ENCODE peak calls at places on chromosomes 11 and 22, in eight cellular contexts. R is GM23248, I is esophagus muscularis mucosa, D is cardiac muscle cell, N is A549, A is tibial artery, J is neuronal stem cell, Q is GM23338. S is an unnamed sample.

GRCh38 chr11:6531267-6531752 is 34.2 kb downstream of the DNHD1 start:
- DNase-seq in Q (peak), J (peak), N (peak), I (no peak), D (peak), R (peak), A (no peak), S (no peak)

GRCh38 chr11:107688322-107688918 is 23.4 kb downstream of the SLN start:
- DNase-seq in I (no peak), R (no peak), N (no peak), Q (no peak), A (no peak), J (no peak), D (peak), S (no peak)

GRCh38 chr22:31829505-31829904 is 75.7 kb downstream of the DEPDC5 start:
- DNase-seq in N (peak), A (no peak), J (no peak), D (peak), R (peak), I (no peak), Q (no peak), S (no peak)

GRCh38 chr22:31790240-31790639 is 36.4 kb downstream of the DEPDC5 start:
- DNase-seq in R (no peak), J (no peak), N (no peak), Q (no peak), D (no peak), A (no peak), I (no peak), S (no peak)

GRCh38 chr11:12285811-12286222 is 91.6 kb upstream of the PARVA start:
- DNase-seq in I (no peak), D (peak), R (no peak), Q (no peak), J (no peak), N (no peak), A (no peak), S (peak)

GRCh38 chr22:24200616-24201212 is 19.4 kb downstream of the SUSD2 start:
- DNase-seq in A (no peak), R (peak), Q (no peak), I (no peak), D (peak), J (no peak), N (peak), S (no peak)

GRCh38 chr11:118961189-118961588 is 5.1 kb downstream of the UPK2 start:
- DNase-seq in R (no peak), Q (no peak), I (no peak), J (no peak), N (no peak), A (no peak), D (no peak), S (no peak)

GRCh38 chr11:57638811-57639320 is 10.8 kb downstream of the YPEL4 start:
- DNase-seq in A (no peak), J (peak), N (no peak), D (no peak), I (no peak), R (peak), Q (no peak), S (no peak)

GRCh38 chr11:117387992-117388765 is 60.5 kb downstream of the CEP164 start:
- DNase-seq in N (no peak), Q (no peak), A (peak), J (no peak), I (no peak), R (peak), D (peak), S (no peak)

GRCh38 chr22:24189249-24190158 is 8.2 kb downstream of the SUSD2 start:
- DNase-seq in D (peak), I (no peak), Q (peak), R (peak), J (peak), A (peak), N (peak), S (peak)

GRCh38 chr22:37187552-37187890 is 526 bp downstream of the C1QTNF6 start:
- DNase-seq in A (no peak), R (peak), N (no peak), D (peak), Q (no peak), I (no peak), J (no peak), S (no peak)

GRCh38 chr11:4054643-4055042 is 40.0 kb upstream of the RRM1 start:
- DNase-seq in J (no peak), N (no peak), D (no peak), I (no peak), Q (no peak), R (no peak), A (no peak), S (no peak)

GRCh38 chr11:64120951-64121569 is 44.9 kb downstream of the MACROD1 start:
- DNase-seq in D (peak), Q (no peak), N (no peak), R (peak), I (no peak), A (no peak), J (no peak), S (no peak)

GRCh38 chr11:78798567-78799170 is 224.0 kb upstream of the NARS2 start:
- DNase-seq in D (peak), N (peak), J (peak), A (peak), R (peak), I (peak), Q (peak), S (peak)

GRCh38 chr11:65771589-65772112 is 9.1 kb downstream of the AP5B1 start:
- DNase-seq in J (no peak), A (no peak), D (no peak), R (no peak), I (peak), Q (no peak), N (no peak), S (no peak)

GRCh38 chr22:31579835-31580242 is 82.2 kb downstream of the PISD start:
- DNase-seq in A (no peak), Q (no peak), D (no peak), J (no peak), R (no peak), N (no peak), I (no peak), S (no peak)

GRCh38 chr11:24496728-24497396 is at the start of gene LUZP2:
- DNase-seq in A (peak), R (peak), Q (peak), J (peak), D (peak), I (no peak), N (no peak), S (peak)

GRCh38 chr22:35601743-35602633 is 15.1 kb downstream of the MB start:
- DNase-seq in A (no peak), R (peak), D (peak), I (no peak), Q (no peak), J (no peak), N (no peak), S (no peak)

GRCh38 chr11:66844496-66845142 is 1.4 kb downstream of the RCE1 start:
- DNase-seq in D (no peak), J (no peak), I (no peak), N (no peak), R (no peak), A (no peak), Q (no peak), S (peak)

GRCh38 chr22:46984751-46985506 is 222.5 kb downstream of the TBC1D22A start:
- DNase-seq in Q (no peak), D (peak), A (no peak), N (no peak), J (no peak), I (no peak), R (peak), S (peak)

GRCh38 chr11:130094614-130095013 is 24.9 kb downstream of the APLP2 start:
- DNase-seq in N (no peak), J (no peak), R (no peak), I (no peak), D (no peak), Q (no peak), A (no peak), S (no peak)

GRCh38 chr22:19892249-19892879 is 37.7 kb upstream of the GNB1L start:
- DNase-seq in D (peak), N (no peak), I (no peak), A (no peak), J (no peak), R (no peak), Q (no peak), S (no peak)

GRCh38 chr11:45725121-45725520 is 59.7 kb upstream of the CHST1 start:
- DNase-seq in A (no peak), J (no peak), N (no peak), I (no peak), Q (no peak), D (no peak), R (no peak), S (no peak)

GRCh38 chr22:50267591-50268390 is 2.4 kb downstream of the MAPK11 start:
- DNase-seq in D (peak), R (peak), J (no peak), N (no peak), Q (peak), A (peak), I (no peak), S (no peak)

GRCh38 chr22:22871536-22872278 is 15.9 kb upstream of the IGLL5 start:
- DNase-seq in I (no peak), Q (no peak), D (no peak), N (no peak), A (no peak), R (no peak), J (no peak), S (no peak)

GRCh38 chr11:66855574-66856495 is 1.0 kb upstream of the LRFN4 start:
- DNase-seq in Q (peak), I (peak), N (peak), R (peak), D (peak), A (peak), J (peak), S (peak)

GRCh38 chr11:42410251-42410956 is 901.4 kb upstream of the API5 start:
- DNase-seq in D (no peak), R (no peak), N (no peak), Q (no peak), A (no peak), I (no peak), J (no peak), S (no peak)

GRCh38 chr22:37445501-37445900 is 18.2 kb upstream of the ELFN2 start:
- DNase-seq in N (no peak), Q (no peak), R (no peak), A (no peak), J (no peak), I (no peak), D (no peak), S (no peak)

GRCh38 chr11:102704841-102705240 is 728 bp downstream of the MMP27 start:
- DNase-seq in Q (no peak), N (no peak), A (no peak), J (no peak), R (peak), I (no peak), D (no peak), S (no peak)

GRCh38 chr11:7251836-7252682 is at the start of gene SYT9:
- DNase-seq in I (no peak), J (peak), R (peak), N (peak), A (peak), Q (peak), D (peak), S (peak)

GRCh38 chr11:17439316-17439782 is 37.3 kb downstream of the ABCC8 start:
- DNase-seq in A (no peak), J (no peak), R (no peak), N (peak), D (no peak), I (no peak), Q (peak), S (no peak)

GRCh38 chr11:69863544-69864200 is 44.5 kb upstream of the FGF3 start:
- DNase-seq in Q (no peak), A (peak), N (no peak), D (no peak), R (no peak), I (no peak), J (no peak), S (peak)

DNA sequence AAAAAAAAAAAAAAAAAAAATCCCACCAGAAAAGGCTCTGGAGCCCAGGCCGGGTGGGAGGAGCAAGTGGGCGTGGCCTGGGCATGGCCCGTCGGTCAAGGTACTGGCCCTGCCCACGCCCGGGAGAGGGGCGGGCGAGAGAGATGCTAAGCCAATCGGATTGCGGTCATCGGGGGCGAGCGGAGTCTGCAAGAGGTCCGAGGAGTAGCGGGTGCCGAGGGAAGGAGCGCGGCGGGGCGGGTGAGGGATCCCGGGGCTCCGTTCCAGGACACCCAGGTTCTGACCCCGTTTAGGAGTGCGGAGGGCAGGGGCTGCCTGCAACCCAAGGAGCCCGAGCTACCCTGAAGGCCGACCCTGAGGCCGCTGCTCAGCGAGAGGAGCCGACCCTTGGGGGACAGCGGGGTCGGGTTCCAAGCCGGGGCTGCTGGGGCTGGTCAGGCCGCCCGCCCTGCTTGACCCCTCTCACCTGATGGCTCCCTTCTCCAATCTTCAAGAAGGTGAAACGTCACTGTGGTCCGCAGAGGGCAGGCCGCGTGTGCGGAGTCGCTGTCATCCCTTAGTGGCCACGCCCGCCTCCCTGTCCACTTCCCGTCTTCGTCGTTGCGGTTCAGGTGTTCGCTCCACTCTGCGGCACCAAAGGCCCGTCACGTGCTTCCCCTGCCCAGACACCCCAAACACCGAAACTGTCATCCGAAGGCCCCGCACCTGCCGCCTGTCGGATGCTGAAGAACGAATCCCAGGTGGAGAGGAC is 11.1 kb upstream of the TAB1 start:
- DNase-seq in N (peak), I (peak), R (peak), J (peak), Q (peak), A (peak), D (peak), S (peak)
- H3K4me3 ChIP-seq in N (no peak), I (peak), R (peak), J (peak), Q (peak), A (peak), D (peak), S (peak)

DNA sequence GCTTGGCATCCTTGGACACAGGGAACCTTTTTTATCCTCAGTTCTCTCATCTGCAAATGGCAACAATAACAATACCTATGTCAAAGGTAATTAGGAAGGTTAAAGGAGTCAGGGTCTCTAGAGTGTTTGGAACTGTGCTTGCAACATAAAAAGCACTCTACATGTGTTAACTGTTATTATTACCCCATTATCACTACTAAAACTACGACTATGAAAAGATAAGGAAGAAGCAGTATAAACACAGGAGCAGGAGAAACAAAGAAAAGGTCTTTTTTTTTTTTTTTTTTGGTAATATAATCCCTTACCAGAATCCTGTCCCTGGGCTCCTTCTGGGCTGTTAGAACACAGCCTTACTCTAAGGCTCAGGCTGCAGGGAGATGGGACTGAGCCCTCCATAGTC is 348.2 kb downstream of the CADM1 start:
- DNase-seq in D (no peak), Q (no peak), J (no peak), I (no peak), R (no peak), N (no peak), A (no peak), S (no peak)
- H3K27ac ChIP-seq in D (no peak), Q (no peak), J (no peak), I (no peak), R (no peak), N (no peak), A (no peak), S (no peak)

DNA sequence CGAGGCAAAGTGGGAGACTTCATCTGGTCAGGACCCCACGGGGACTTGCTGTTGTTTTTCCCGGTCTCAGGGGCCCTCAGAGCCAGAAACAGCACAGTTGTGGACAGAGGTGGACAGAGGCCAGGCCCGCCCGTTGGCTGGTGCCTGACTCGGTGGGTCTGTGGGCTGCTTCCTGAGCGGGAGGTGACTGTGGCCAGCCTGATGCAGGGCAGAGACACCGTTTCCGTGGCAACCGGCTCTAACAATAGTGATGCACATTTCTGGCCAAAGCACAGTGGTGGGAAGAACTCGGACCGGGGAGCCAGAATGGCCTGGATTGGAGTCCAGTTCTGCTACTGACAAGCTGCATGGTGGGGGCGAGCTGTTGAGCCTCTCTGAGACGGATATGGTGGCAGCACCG is 58.7 kb upstream of the ATXN10 start:
- DNase-seq in N (no peak), J (no peak), D (peak), R (peak), I (no peak), A (no peak), Q (peak), S (no peak)
- H3K4me3 ChIP-seq in N (no peak), J (no peak), D (no peak), R (peak), I (no peak), A (peak), Q (no peak), S (peak)

GRCh38 chr22:33851240-33851639 is 69.0 kb downstream of the LARGE1 start:
- DNase-seq in J (no peak), R (peak), A (no peak), D (no peak), I (no peak), Q (no peak), N (no peak), S (no peak)
- H3K27ac ChIP-seq in J (no peak), R (peak), A (peak), D (no peak), I (no peak), Q (peak), N (no peak), S (no peak)

S was measured in suprapubic skin.